ENCODE peak calls at places on chromosome 10, in five cellular contexts. B is kidney tubule cell, I is adipocyte, T is neural crest cell, G is WERI-Rb-1. D is an unnamed sample.

GRCh38 chr10:1577371-1577770 is 160.0 kb downstream of the ADARB2 start:
- DNase-seq in B (no peak), I (no peak), T (no peak), G (no peak), D (no peak)

GRCh38 chr10:102850025-102850518 is 4.0 kb upstream of the BORCS7 start:
- DNase-seq in B (no peak), I (no peak), T (no peak), G (no peak), D (no peak)

GRCh38 chr10:84076540-84077195 is 62.6 kb upstream of the GHITM start:
- DNase-seq in B (peak; percentile 64), I (peak; percentile 69), T (no peak), G (peak; percentile 21), D (no peak)

GRCh38 chr10:88687853-88688467 is 18.1 kb upstream of the LIPK start:
- DNase-seq in B (peak; percentile 32), I (peak; percentile 72), T (no peak), G (no peak), D (peak; percentile 5)

GRCh38 chr10:123459371-123460224 is 206.6 kb upstream of the GPR26 start:
- DNase-seq in B (no peak), I (no peak), T (no peak), G (no peak), D (no peak)

GRCh38 chr10:45673074-45673628 is 579 bp upstream of the ZFAND4 start:
- DNase-seq in B (peak; percentile 52), I (peak; percentile 10), T (no peak), G (no peak), D (no peak)

GRCh38 chr10:110725809-110726641 is 81.9 kb downstream of the RBM20 start:
- DNase-seq in B (peak; percentile 29), I (peak; percentile 13), T (no peak), G (peak; percentile 46), D (no peak)

GRCh38 chr10:98272690-98273453 is 4.9 kb upstream of the LOXL4 start:
- DNase-seq in B (no peak), I (no peak), T (no peak), G (no peak), D (no peak)

GRCh38 chr10:60535427-60535826 is 145.8 kb upstream of the ANK3 start:
- DNase-seq in B (peak; percentile 37), I (no peak), T (no peak), G (no peak), D (no peak)

GRCh38 chr10:61792097-61792496 is 109.4 kb upstream of the ARID5B start:
- DNase-seq in B (no peak), I (no peak), T (no peak), G (no peak), D (no peak)

GRCh38 chr10:23630880-23631279 is 192.0 kb downstream of the OTUD1 start:
- DNase-seq in B (peak; percentile 88), I (no peak), T (no peak), G (no peak), D (no peak)

GRCh38 chr10:20185116-20185515 is 368.9 kb downstream of the PLXDC2 start:
- DNase-seq in B (peak; percentile 45), I (no peak), T (no peak), G (no peak), D (no peak)

GRCh38 chr10:36254191-36254590 is 612.1 kb upstream of the FZD8 start:
- DNase-seq in B (peak; percentile 45), I (peak; percentile 2), T (no peak), G (no peak), D (no peak)

GRCh38 chr10:118968482-118968881 is 61.0 kb upstream of the NANOS1 start:
- DNase-seq in B (no peak), I (no peak), T (no peak), G (no peak), D (no peak)

GRCh38 chr10:44361080-44361479 is 23.8 kb downstream of the CXCL12 start:
- DNase-seq in B (no peak), I (peak; percentile 41), T (no peak), G (no peak), D (no peak)

GRCh38 chr10:106410331-106410730 is 754.2 kb downstream of the SORCS1 start:
- DNase-seq in B (no peak), I (no peak), T (no peak), G (no peak), D (no peak)

D was measured in globus pallidus.